ENCODE peak calls at places on chromosome 18, in six cellular contexts. S is MM.1S, A is fibroblast of lung, U is IMR-90, N is K562, D is HCT116. I is an unnamed sample.

GRCh38 chr18:55018602-55019001 is 59.3 kb upstream of the CCDC68 start:
- DNase-seq in S (no peak), A (peak; percentile 69), U (peak; percentile 68), N (no peak), D (no peak), I (no peak)

GRCh38 chr18:64171576-64171975 is 22.7 kb upstream of the LINC00305 start:
- DNase-seq in S (no peak), A (no peak), U (no peak), N (no peak), D (no peak), I (no peak)

GRCh38 chr18:57211412-57211750 is 64.5 kb downstream of the BOD1L2 start:
- DNase-seq in S (no peak), A (no peak), U (no peak), N (no peak), D (no peak), I (no peak)

GRCh38 chr18:48892146-48892855 is 58.5 kb downstream of the SMAD7 start:
- DNase-seq in S (no peak), A (no peak), U (no peak), N (no peak), D (no peak), I (no peak)

GRCh38 chr18:8828798-8829197 is 123.4 kb downstream of the MTCL1 start:
- DNase-seq in S (no peak), A (no peak), U (no peak), N (no peak), D (no peak), I (no peak)

GRCh38 chr18:38648184-38648583 is 1082.6 kb upstream of the CELF4 start:
- DNase-seq in S (no peak), A (no peak), U (no peak), N (no peak), D (no peak), I (no peak)

GRCh38 chr18:26556573-26556972 is 8.2 kb upstream of the KCTD1 start:
- DNase-seq in S (no peak), A (peak; percentile 32), U (no peak), N (no peak), D (no peak), I (peak; percentile 48)

GRCh38 chr18:58010265-58010664 is 33.8 kb upstream of the NEDD4L start:
- DNase-seq in S (no peak), A (no peak), U (no peak), N (no peak), D (no peak), I (no peak)

GRCh38 chr18:39215920-39216319 is 1650.3 kb upstream of the CELF4 start:
- DNase-seq in S (no peak), A (no peak), U (no peak), N (no peak), D (no peak), I (no peak)

GRCh38 chr18:8856769-8857393 is 151.5 kb downstream of the MTCL1 start:
- DNase-seq in S (no peak), A (no peak), U (no peak), N (peak; percentile 29), D (no peak), I (no peak)

GRCh38 chr18:43970656-43971055 is 693.4 kb upstream of the SYT4 start:
- DNase-seq in S (no peak), A (no peak), U (no peak), N (no peak), D (no peak), I (peak; percentile 1)

GRCh38 chr18:27263369-27263768 is 78.3 kb upstream of the CHST9 start:
- DNase-seq in S (no peak), A (no peak), U (no peak), N (no peak), D (no peak), I (no peak)

GRCh38 chr18:50286391-50287027 is 983 bp downstream of the CXXC1 start:
- DNase-seq in S (no peak), A (no peak), U (peak; percentile 29), N (peak; percentile 57), D (peak; percentile 26), I (peak; percentile 64)

GRCh38 chr18:48855422-48856377 is 95.1 kb downstream of the SMAD7 start:
- DNase-seq in S (peak; percentile 71), A (no peak), U (no peak), N (no peak), D (no peak), I (no peak)

GRCh38 chr18:31744661-31745060 is 16.0 kb downstream of the SLC25A52 start:
- DNase-seq in S (no peak), A (no peak), U (no peak), N (no peak), D (no peak), I (no peak)

GRCh38 chr18:32422185-32422584 is 48.5 kb downstream of the GAREM1 start:
- DNase-seq in S (no peak), A (no peak), U (no peak), N (no peak), D (no peak), I (no peak)

GRCh38 chr18:10169064-10169562 is 255.3 kb downstream of the VAPA start:
- DNase-seq in S (no peak), A (peak; percentile 88), U (peak; percentile 72), N (no peak), D (no peak), I (peak; percentile 63)

GRCh38 chr18:34999734-35000397 is 41.3 kb upstream of the MAPRE2 start:
- DNase-seq in S (no peak), A (no peak), U (no peak), N (no peak), D (no peak), I (no peak)

GRCh38 chr18:41135146-41135545 is 819.9 kb upstream of the PIK3C3 start:
- DNase-seq in S (no peak), A (no peak), U (no peak), N (no peak), D (no peak), I (no peak)

DNA sequence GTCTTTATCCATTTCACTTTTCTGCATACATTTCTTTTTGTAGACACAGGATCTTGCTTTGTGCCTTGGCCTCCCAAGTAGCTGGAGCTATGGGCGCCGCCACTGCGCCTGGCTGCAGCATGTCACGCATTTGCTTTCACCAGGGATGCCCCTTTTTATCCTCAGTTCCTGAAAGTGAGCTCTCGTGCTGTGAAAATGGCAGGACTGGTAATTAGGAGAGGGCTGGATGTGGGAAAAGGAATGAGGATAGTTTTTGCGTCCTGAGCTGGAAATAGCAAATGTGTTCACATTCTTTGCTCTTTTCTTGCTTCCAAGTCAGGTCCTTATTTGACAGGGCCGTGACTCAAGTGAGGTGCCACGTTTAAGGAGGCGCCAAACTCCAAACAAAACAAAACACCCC is 104.6 kb downstream of the LDLRAD4 start:
- DNase-seq in S (no peak), A (no peak), U (no peak), N (no peak), D (no peak), I (no peak)
- H3K9ac ChIP-seq in S (no peak overlapping the region), A (no peak overlapping the region), U (no peak overlapping the region), N (no peak overlapping the region), D (no peak overlapping the region), I (no peak overlapping the region)

DNA sequence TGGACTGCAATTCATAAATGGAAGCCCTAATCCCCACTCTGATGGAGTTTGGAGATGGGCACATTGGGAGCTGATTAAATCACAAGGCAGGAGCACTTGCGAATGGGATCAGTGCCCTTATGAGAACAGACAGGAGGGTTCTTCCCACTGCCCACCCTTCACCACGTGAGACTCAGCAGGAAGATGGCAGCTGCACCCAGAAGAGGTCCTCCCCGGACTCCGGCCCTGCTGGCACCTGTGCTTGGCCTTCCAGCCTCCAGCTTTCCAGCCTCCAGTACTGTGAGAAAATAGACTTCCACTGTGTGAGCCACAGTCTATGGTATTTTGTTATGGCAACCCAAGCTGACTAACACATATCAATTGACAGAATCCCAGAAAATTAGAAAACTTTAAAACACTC is 267.6 kb upstream of the SALL3 start:
- DNase-seq in S (no peak), A (no peak), U (no peak), N (no peak), D (no peak), I (no peak)
- H3K9me3 ChIP-seq in S (no peaks in the 10 kb centered on the region), A (no peaks in the 10 kb centered on the region), U (peaks cover 46% of the 10 kb centered on the region), N (no peaks in the 10 kb centered on the region), D (no peaks in the 10 kb centered on the region), I (peaks cover 22% of the 10 kb centered on the region)

GRCh38 chr18:21604711-21605110 is 4.2 kb upstream of the ESCO1 start:
- DNase-seq in S (peak; percentile 58), A (no peak), U (peak; percentile 12), N (no peak), D (no peak), I (peak; percentile 1)
- H2AFZ ChIP-seq in S (no peak overlapping the region), A (peak overlapping the region; percentile 79), U (peak overlapping the region; percentile 54), N (peak overlapping the region; percentile 60), D (no peak overlapping the region), I (peak overlapping the region; percentile 63)

GRCh38 chr18:2687390-2688001 is 32.0 kb downstream of the SMCHD1 start:
- DNase-seq in S (peak; percentile 41), A (no peak), U (no peak), N (no peak), D (no peak), I (no peak)
- H3K9ac ChIP-seq in S (peak overlapping the region; percentile 35), A (no peak overlapping the region), U (no peak overlapping the region), N (no peak overlapping the region), D (no peak overlapping the region), I (no peak overlapping the region)

DNA sequence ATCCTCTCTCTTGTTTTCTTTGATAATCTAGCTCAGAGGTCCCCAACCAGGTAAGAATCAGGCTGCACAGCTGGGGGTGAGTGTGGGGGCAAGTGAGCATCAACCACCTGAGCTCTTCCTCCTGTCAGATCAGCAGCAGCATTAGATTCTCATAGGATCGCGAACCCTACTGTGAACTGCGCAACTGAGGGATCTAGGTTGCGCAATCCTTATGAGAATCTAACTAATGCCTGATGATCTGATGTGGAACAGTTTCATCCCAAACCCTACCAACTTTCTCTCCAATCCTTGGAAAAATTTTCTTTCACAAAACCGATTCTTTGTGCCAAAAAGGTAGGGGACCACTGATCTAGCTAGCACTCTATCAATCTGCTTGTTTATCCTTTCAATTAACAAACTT is 678.3 kb downstream of the CBLN2 start:
- DNase-seq in S (no peak), A (no peak), U (no peak), N (no peak), D (no peak), I (no peak)
- H3K9me3 ChIP-seq in S (no peaks in the 10 kb centered on the region), A (no peaks in the 10 kb centered on the region), U (peaks cover 3% of the 10 kb centered on the region), N (no peaks in the 10 kb centered on the region), D (peaks cover 10% of the 10 kb centered on the region), I (peaks cover 10% of the 10 kb centered on the region)